ENCODE peak calls at places on chromosomes 5 and 9, in seven cellular contexts. R, O, V, S, Z, J and A are unnamed samples.

GRCh38 chr5:168869615-168870227 is 290.6 kb upstream of the PANK3 start:
- DNase-seq in R (no peak), O (no peak), V (no peak), S (no peak), Z (no peak), J (no peak), A (no peak)

GRCh38 chr5:115258001-115258400 is 4.7 kb downstream of the PGGT1B start:
- DNase-seq in R (no peak), O (no peak), V (no peak), S (no peak), Z (no peak), J (no peak), A (no peak)

GRCh38 chr9:70563437-70564204 is 149.2 kb upstream of the KLF9 start:
- DNase-seq in R (no peak), O (no peak), V (no peak), S (no peak), Z (no peak), J (peak; percentile 83), A (no peak)

GRCh38 chr5:94707359-94707758 is 88.9 kb downstream of the SLF1 start:
- DNase-seq in R (no peak), O (no peak), V (no peak), S (no peak), Z (no peak), J (no peak), A (no peak)

GRCh38 chr9:121822093-121823085 is 171.0 kb downstream of the DAB2IP start:
- DNase-seq in R (peak; percentile 37), O (no peak), V (no peak), S (no peak), Z (peak; percentile 59), J (no peak), A (no peak)

GRCh38 chr9:34536685-34537084 is 13.9 kb upstream of the ENHO start:
- DNase-seq in R (no peak), O (no peak), V (no peak), S (no peak), Z (no peak), J (no peak), A (no peak)

GRCh38 chr5:165805756-165806155 is 2300.3 kb downstream of the MAT2B start:
- DNase-seq in R (no peak), O (no peak), V (no peak), S (no peak), Z (no peak), J (no peak), A (no peak)

GRCh38 chr5:80569086-80569960 is 757 bp downstream of the ANKRD34B start:
- DNase-seq in R (no peak), O (no peak), V (no peak), S (no peak), Z (peak; percentile 61), J (no peak), A (no peak)

GRCh38 chr9:133563286-133564213 is 29.0 kb downstream of the ADAMTSL2 start:
- DNase-seq in R (no peak), O (peak; percentile 34), V (no peak), S (no peak), Z (no peak), J (no peak), A (no peak)

GRCh38 chr9:104279535-104280215 is 185.6 kb downstream of the SMC2 start:
- DNase-seq in R (no peak), O (no peak), V (no peak), S (no peak), Z (no peak), J (no peak), A (no peak)

GRCh38 chr9:94951591-94952115 is 225.2 kb downstream of the AOPEP start:
- DNase-seq in R (no peak), O (no peak), V (no peak), S (no peak), Z (no peak), J (no peak), A (no peak)

GRCh38 chr5:94432499-94432898 is 185.9 kb downstream of the KIAA0825 start:
- DNase-seq in R (no peak), O (no peak), V (no peak), S (no peak), Z (no peak), J (no peak), A (no peak)

GRCh38 chr9:133532937-133533668 is 1.4 kb upstream of the ADAMTSL2 start:
- DNase-seq in R (no peak), O (peak; percentile 78), V (peak; percentile 79), S (peak; percentile 73), Z (peak; percentile 81), J (peak; percentile 15), A (no peak)

GRCh38 chr9:92759990-92760893 is 4.4 kb downstream of the BICD2 start:
- DNase-seq in R (no peak), O (no peak), V (peak; percentile 82), S (no peak), Z (peak; percentile 85), J (no peak), A (no peak)

GRCh38 chr9:108842610-108843295 is 13.0 kb downstream of the ACTL7B start:
- DNase-seq in R (no peak), O (no peak), V (no peak), S (no peak), Z (no peak), J (no peak), A (no peak)

GRCh38 chr9:109113892-109114609 is 5.7 kb downstream of the TMEM245 start:
- DNase-seq in R (no peak), O (no peak), V (no peak), S (no peak), Z (no peak), J (no peak), A (no peak)

GRCh38 chr5:143880178-143880577 is 68.2 kb downstream of the HMHB1 start:
- DNase-seq in R (no peak), O (no peak), V (no peak), S (peak; percentile 13), Z (no peak), J (no peak), A (no peak)

GRCh38 chr5:96687812-96688453 is 25.8 kb downstream of the CAST start:
- DNase-seq in R (no peak), O (peak; percentile 72), V (no peak), S (peak; percentile 39), Z (no peak), J (no peak), A (no peak)

GRCh38 chr5:52709171-52709925 is 78.4 kb upstream of the ITGA1 start:
- DNase-seq in R (no peak), O (no peak), V (no peak), S (no peak), Z (no peak), J (no peak), A (no peak)

GRCh38 chr5:84642795-84643194 is 258.1 kb upstream of the EDIL3 start:
- DNase-seq in R (no peak), O (no peak), V (no peak), S (no peak), Z (no peak), J (no peak), A (no peak)

GRCh38 chr5:31251032-31251431 is 57.5 kb downstream of the CDH6 start:
- DNase-seq in R (no peak), O (no peak), V (no peak), S (no peak), Z (no peak), J (no peak), A (no peak)
- TF ChIP-seq CTCF in R (no peak), O (no peak), V (no peak), S (no peak), Z (no peak), J (no peak), A (no peak)

GRCh38 chr5:142548739-142549275 is 137.1 kb downstream of the FGF1 start:
- DNase-seq in R (no peak), O (peak; percentile 93), V (peak; percentile 36), S (peak; percentile 93), Z (no peak), J (peak; percentile 12), A (no peak)

GRCh38 chr5:142549834-142550233 is 136.1 kb downstream of the FGF1 start:
- DNase-seq in R (no peak), O (no peak), V (no peak), S (no peak), Z (no peak), J (no peak), A (no peak)

GRCh38 chr5:142550471-142550870 is 135.4 kb downstream of the FGF1 start:
- DNase-seq in R (no peak), O (no peak), V (no peak), S (no peak), Z (no peak), J (no peak), A (no peak)

GRCh38 chr5:142547445-142548374 is 138.2 kb downstream of the FGF1 start:
- DNase-seq in R (no peak), O (no peak), V (no peak), S (no peak), Z (no peak), J (no peak), A (no peak)

GRCh38 chr5:142551242-142552067 is 134.4 kb downstream of the FGF1 start:
- DNase-seq in R (no peak), O (no peak), V (no peak), S (no peak), Z (peak; percentile 58), J (no peak), A (no peak)
- H3K27ac ChIP-seq in R (no peak overlapping the region), O (no peak overlapping the region), V (peak overlapping the region; percentile 39), S (no peak overlapping the region), Z (peak overlapping the region; percentile 66), J (no peak overlapping the region), A (no peak overlapping the region)

DNA sequence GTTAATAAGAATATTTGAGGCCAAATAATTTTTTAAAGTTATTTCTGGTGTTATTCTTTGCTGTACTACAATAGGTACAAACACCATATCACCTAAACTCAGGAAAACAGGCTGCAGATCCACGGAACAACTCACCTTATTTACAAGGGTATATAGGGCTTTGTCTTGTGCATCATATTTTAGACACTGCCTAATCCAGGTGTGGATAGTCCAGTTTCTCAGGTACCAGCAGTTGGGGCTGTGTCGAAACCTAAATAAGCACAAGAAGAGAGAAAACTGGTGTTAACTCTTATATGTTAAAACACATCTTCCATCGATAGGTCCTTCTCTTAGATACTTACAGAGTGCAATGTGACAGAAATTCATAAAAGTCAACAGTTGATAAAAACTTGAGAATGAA is 82.2 kb downstream of the MRPS27 start:
- DNase-seq in R (no peak), O (no peak), V (no peak), S (no peak), Z (no peak), J (no peak), A (no peak)
- H3K4me1 ChIP-seq in R (peaks cover 6% of the 10 kb centered on the region), O (peaks cover 16% of the 10 kb centered on the region), V (peaks cover 19% of the 10 kb centered on the region), S (peaks cover 31% of the 10 kb centered on the region), Z (peaks cover 31% of the 10 kb centered on the region), J (peaks cover 17% of the 10 kb centered on the region), A (peaks cover 7% of the 10 kb centered on the region)

DNA sequence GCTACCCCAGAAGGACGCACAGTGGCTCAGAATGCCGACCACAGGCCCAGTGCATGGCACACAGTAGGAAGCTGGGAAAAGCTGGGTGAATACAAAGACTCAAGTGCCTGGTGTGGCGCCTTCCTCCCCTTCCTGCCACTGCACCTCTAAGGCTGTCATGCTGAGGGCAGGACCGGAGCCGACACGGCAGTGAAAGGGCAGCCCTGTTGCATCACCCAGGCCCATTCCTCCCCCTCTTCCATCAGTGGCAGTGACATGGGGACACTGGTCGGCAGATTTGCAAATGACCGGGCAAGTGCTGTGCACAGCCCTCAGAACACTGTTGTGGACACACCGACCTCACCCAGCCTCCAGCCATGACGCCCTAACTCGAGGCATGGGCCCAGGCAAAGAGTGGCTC is 84.0 kb downstream of the STK10 start:
- DNase-seq in R (no peak), O (no peak), V (no peak), S (no peak), Z (peak; percentile 32), J (no peak), A (no peak)
- TF ChIP-seq CTCF in R (no peak), O (no peak), V (no peak), S (no peak), Z (no peak), J (no peak), A (no peak)